ENCODE peak calls at places on chromosomes 1 and 21, in ten cellular contexts. I is GM23248, S is adrenal gland, P is NB4, N is adipocyte, H is right cardiac atrium, M is bronchial epithelial cell, O is esophagus squamous epithelium, R is AG09309, A is lower lobe of right lung. B is an unnamed sample.

GRCh38 chr1:116318897-116319296 is 54.1 kb upstream of the ATP1A1 start:
- DNase-seq in I (no peak), S (peak), P (no peak), N (no peak), H (no peak), M (no peak), O (no peak), R (no peak), A (no peak), B (peak)

GRCh38 chr1:53303651-53304515 is 24.0 kb downstream of the LRP8 start:
- DNase-seq in I (no peak), S (no peak), P (no peak), N (no peak), H (no peak), M (no peak), O (no peak), R (no peak), A (no peak), B (no peak)

GRCh38 chr1:36585760-36586072 is 103.0 kb upstream of the CSF3R start:
- DNase-seq in I (no peak), S (no peak), P (no peak), N (no peak), H (no peak), M (peak), O (no peak), R (no peak), A (no peak), B (no peak)

GRCh38 chr1:27031235-27032118 is 18.8 kb upstream of the TENT5B start:
- DNase-seq in I (peak), S (peak), P (no peak), N (peak), H (peak), M (peak), O (no peak), R (no peak), A (peak), B (peak)

GRCh38 chr1:170863600-170863999 is 71.7 kb upstream of the MROH9 start:
- DNase-seq in I (peak), S (no peak), P (no peak), N (no peak), H (no peak), M (no peak), O (no peak), R (no peak), A (no peak), B (no peak)

GRCh38 chr1:211490038-211490678 is 1.8 kb downstream of the RD3 start:
- DNase-seq in I (no peak), S (no peak), P (no peak), N (no peak), H (peak), M (no peak), O (no peak), R (no peak), A (no peak), B (no peak)

GRCh38 chr1:13965770-13966398 is 265.9 kb downstream of the PRDM2 start:
- DNase-seq in I (peak), S (peak), P (peak), N (peak), H (peak), M (peak), O (no peak), R (peak), A (no peak), B (peak)

GRCh38 chr1:6267686-6268281 is 6.9 kb upstream of the GPR153 start:
- DNase-seq in I (peak), S (no peak), P (no peak), N (no peak), H (no peak), M (peak), O (no peak), R (no peak), A (no peak), B (no peak)

GRCh38 chr21:42627527-42628289 is 25.7 kb upstream of the PDE9A start:
- DNase-seq in I (no peak), S (no peak), P (no peak), N (no peak), H (peak), M (no peak), O (no peak), R (no peak), A (no peak), B (no peak)

GRCh38 chr1:187630653-187631380 is 802.1 kb downstream of the PLA2G4A start:
- DNase-seq in I (no peak), S (no peak), P (no peak), N (no peak), H (no peak), M (no peak), O (no peak), R (no peak), A (no peak), B (no peak)

GRCh38 chr1:164440222-164440621 is 118.8 kb upstream of the PBX1 start:
- DNase-seq in I (peak), S (peak), P (peak), N (peak), H (peak), M (no peak), O (no peak), R (no peak), A (no peak), B (no peak)

GRCh38 chr1:50684185-50684584 is 260.9 kb upstream of the DMRTA2 start:
- DNase-seq in I (no peak), S (no peak), P (no peak), N (no peak), H (no peak), M (no peak), O (no peak), R (no peak), A (no peak), B (no peak)

GRCh38 chr1:99548924-99549605 is 96.8 kb upstream of the PALMD start:
- DNase-seq in I (no peak), S (peak), P (no peak), N (no peak), H (no peak), M (no peak), O (no peak), R (no peak), A (no peak), B (no peak)

GRCh38 chr1:178607718-178608408 is 95.0 kb downstream of the TEX35 start:
- DNase-seq in I (peak), S (no peak), P (peak), N (no peak), H (no peak), M (no peak), O (no peak), R (no peak), A (no peak), B (no peak)

GRCh38 chr1:195604287-195604686 is 1004.0 kb downstream of the KCNT2 start:
- DNase-seq in I (peak), S (no peak), P (no peak), N (peak), H (no peak), M (peak), O (no peak), R (peak), A (no peak), B (no peak)

GRCh38 chr1:11704226-11704619 is 12.7 kb downstream of the DRAXIN start:
- DNase-seq in I (no peak), S (no peak), P (no peak), N (no peak), H (no peak), M (no peak), O (no peak), R (no peak), A (no peak), B (no peak)

GRCh38 chr1:156711011-156711817 is 5.8 kb upstream of the CRABP2 start:
- DNase-seq in I (peak), S (no peak), P (no peak), N (peak), H (no peak), M (no peak), O (no peak), R (no peak), A (no peak), B (no peak)

GRCh38 chr1:27638805-27639204 is 3.8 kb upstream of the FGR start:
- DNase-seq in I (no peak), S (no peak), P (no peak), N (no peak), H (no peak), M (no peak), O (no peak), R (no peak), A (no peak), B (no peak)

GRCh38 chr1:39544327-39544726 is 32.3 kb downstream of the PABPC4 start:
- DNase-seq in I (no peak), S (no peak), P (no peak), N (no peak), H (no peak), M (no peak), O (no peak), R (no peak), A (no peak), B (no peak)

GRCh38 chr1:217333939-217334338 is 297.0 kb downstream of the GPATCH2 start:
- DNase-seq in I (peak), S (peak), P (peak), N (peak), H (no peak), M (peak), O (no peak), R (no peak), A (no peak), B (no peak)

GRCh38 chr1:119828266-119828665 is 17.0 kb upstream of the REG4 start:
- DNase-seq in I (no peak), S (no peak), P (no peak), N (no peak), H (no peak), M (no peak), O (no peak), R (no peak), A (no peak), B (no peak)

GRCh38 chr1:209585197-209585596 is 1.7 kb downstream of the CAMK1G start:
- DNase-seq in I (no peak), S (no peak), P (no peak), N (no peak), H (no peak), M (no peak), O (no peak), R (no peak), A (no peak), B (no peak)

GRCh38 chr1:209584186-209584776 is 767 bp downstream of the CAMK1G start:
- DNase-seq in I (no peak), S (no peak), P (no peak), N (no peak), H (peak), M (no peak), O (no peak), R (no peak), A (no peak), B (no peak)

GRCh38 chr1:209586341-209586740 is 2.8 kb downstream of the CAMK1G start:
- DNase-seq in I (no peak), S (no peak), P (no peak), N (no peak), H (no peak), M (no peak), O (no peak), R (no peak), A (no peak), B (no peak)

GRCh38 chr1:209587778-209588177 is 4.3 kb downstream of the CAMK1G start:
- DNase-seq in I (peak), S (peak), P (no peak), N (peak), H (no peak), M (no peak), O (no peak), R (no peak), A (no peak), B (no peak)

GRCh38 chr1:209585672-209586071 is 2.2 kb downstream of the CAMK1G start:
- DNase-seq in I (peak), S (peak), P (no peak), N (peak), H (peak), M (no peak), O (no peak), R (no peak), A (peak), B (peak)
- H3K4me3 ChIP-seq in I (peak), S (peak), P (no peak), N (peak), H (no peak), M (no peak), O (no peak), R (peak), A (no peak), B (no peak)

DNA sequence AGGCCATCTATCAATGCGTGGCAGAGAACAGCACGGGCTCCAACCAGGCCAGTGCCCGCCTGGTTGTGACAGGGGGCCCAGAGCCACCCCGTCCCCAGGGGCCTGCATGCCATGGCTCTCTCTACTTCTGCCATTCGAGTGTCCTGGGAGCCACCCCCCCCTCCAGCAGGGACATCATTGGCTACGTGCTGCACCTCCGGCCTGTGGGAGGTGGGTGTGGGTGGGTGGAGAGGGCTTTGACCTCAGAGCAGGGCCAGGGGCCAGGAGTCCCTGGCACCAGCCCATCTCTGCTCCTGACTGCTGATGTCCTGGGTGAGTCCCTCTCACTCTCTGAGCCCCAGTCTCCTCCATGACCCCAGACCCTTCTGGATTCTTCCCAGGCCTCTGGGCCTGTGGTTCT is 25.3 kb downstream of the SLC27A3 start:
- DNase-seq in I (no peak), S (no peak), P (no peak), N (no peak), H (peak), M (no peak), O (no peak), R (no peak), A (no peak), B (peak)
- H3K4me3 ChIP-seq in I (no peak), S (no peak), P (no peak), N (no peak), H (no peak), M (no peak), O (no peak), R (no peak), A (no peak), B (no peak)

DNA sequence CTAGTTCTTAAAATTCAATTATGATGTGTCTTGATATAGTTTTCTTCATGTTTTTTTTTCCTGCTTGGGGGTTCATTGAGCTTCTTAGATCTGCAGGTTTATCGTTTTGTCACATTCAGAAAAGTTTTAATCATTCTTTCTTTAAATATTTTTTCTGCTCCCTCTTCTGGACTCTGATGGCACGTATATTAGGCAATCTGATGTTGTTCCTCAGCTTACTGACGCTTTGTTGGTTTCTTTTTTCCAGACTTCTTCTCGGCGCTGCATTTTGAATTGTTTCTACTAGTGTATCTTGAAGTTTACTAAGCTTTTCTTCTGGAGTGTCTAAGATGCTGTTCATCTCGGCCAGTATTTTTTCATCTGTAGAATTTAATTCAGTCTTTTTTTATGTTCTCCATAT is 44.8 kb upstream of the FMOD start:
- DNase-seq in I (peak), S (no peak), P (no peak), N (no peak), H (no peak), M (no peak), O (no peak), R (no peak), A (no peak), B (no peak)
- H3K4me3 ChIP-seq in I (peak), S (no peak), P (no peak), N (peak), H (no peak), M (no peak), O (no peak), R (no peak), A (no peak), B (no peak)

DNA sequence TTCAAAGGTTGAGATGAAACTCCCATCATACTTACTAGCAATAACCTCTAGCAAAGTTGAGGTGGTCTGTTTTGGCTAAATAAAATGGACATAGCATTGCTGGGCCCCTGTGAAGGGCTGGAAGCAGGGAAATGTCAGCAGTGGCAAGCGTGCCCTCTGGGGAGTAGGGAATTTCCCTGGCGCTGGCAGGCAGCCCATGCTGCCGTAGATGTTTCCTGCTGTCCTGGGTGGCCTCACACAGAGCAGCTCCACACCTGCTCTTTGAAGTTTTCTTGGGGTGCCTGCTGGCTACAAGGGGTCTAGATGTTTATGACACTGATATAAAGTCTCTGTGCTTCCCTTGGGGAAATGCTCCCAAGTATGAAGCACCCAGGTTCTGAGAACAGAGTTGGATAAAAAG is 30.2 kb downstream of the ADARB1 start:
- DNase-seq in I (peak), S (no peak), P (no peak), N (no peak), H (peak), M (peak), O (no peak), R (no peak), A (no peak), B (no peak)
- H3K4me3 ChIP-seq in I (no peak), S (no peak), P (no peak), N (no peak), H (no peak), M (no peak), O (no peak), R (no peak), A (no peak), B (no peak)

GRCh38 chr1:174075245-174075692 is 53.1 kb upstream of the RC3H1 start:
- DNase-seq in I (no peak), S (no peak), P (no peak), N (peak), H (no peak), M (no peak), O (no peak), R (no peak), A (no peak), B (no peak)

GRCh38 chr1:174080819-174081218 is 58.7 kb upstream of the RC3H1 start:
- DNase-seq in I (no peak), S (no peak), P (no peak), N (no peak), H (no peak), M (no peak), O (no peak), R (no peak), A (no peak), B (no peak)

GRCh38 chr1:174079796-174080195 is 57.6 kb upstream of the RC3H1 start:
- DNase-seq in I (no peak), S (no peak), P (no peak), N (no peak), H (no peak), M (no peak), O (no peak), R (no peak), A (no peak), B (no peak)

GRCh38 chr1:174074757-174075156 is 52.6 kb upstream of the RC3H1 start:
- DNase-seq in I (peak), S (no peak), P (peak), N (peak), H (no peak), M (peak), O (no peak), R (peak), A (no peak), B (no peak)

DNA sequence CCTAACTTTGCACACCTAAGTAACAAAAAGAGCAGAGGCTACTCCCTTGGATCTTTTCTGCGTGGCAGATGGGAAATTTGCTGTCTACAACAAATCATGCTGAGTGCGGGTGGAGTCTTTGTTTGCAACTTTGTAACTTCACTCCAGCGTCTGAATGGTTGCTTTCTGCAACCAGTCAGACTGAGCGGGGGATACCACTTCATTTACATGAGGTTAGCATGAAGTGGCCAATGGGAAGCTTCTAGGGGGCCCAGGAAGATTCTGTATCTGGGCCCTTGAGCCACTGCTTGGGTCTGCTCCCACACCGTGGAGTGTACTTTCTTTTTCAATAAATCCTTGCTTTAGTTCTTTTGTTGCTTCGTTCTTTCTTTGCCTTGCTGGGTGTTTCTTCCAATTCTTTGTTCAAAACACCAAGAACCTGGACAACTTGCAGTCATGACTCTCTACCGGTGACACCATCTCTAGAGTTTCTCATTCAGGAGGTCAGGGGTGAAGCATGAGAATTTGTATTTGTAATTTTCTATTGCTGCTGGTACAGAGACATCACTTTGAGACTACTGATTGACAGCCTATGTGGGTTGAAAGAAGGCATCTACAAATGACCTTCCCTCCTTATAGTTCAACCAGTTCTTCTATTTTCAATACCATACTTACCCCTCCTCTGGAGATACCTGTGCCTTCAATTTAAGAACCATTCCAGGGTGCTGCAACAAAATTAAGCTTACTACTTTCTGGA is 55.8 kb upstream of the RC3H1 start:
- DNase-seq in I (no peak), S (no peak), P (peak), N (no peak), H (no peak), M (no peak), O (no peak), R (no peak), A (no peak), B (no peak)
- H3K4me3 ChIP-seq in I (no peak), S (no peak), P (no peak), N (peak), H (no peak), M (no peak), O (no peak), R (no peak), A (no peak), B (no peak)

GRCh38 chr1:20731057-20731991 is 1.2 kb downstream of the SH2D5 start:
- DNase-seq in I (peak), S (peak), P (no peak), N (peak), H (peak), M (no peak), O (no peak), R (no peak), A (no peak), B (no peak)
- H3K4me3 ChIP-seq in I (peak), S (peak), P (no peak), N (peak), H (peak), M (peak), O (peak), R (peak), A (peak), B (peak)

GRCh38 chr1:167463055-167463454 is 55.3 kb downstream of the CD247 start:
- DNase-seq in I (no peak), S (no peak), P (no peak), N (no peak), H (no peak), M (no peak), O (no peak), R (no peak), A (no peak), B (no peak)

GRCh38 chr1:167463856-167464565 is 54.3 kb downstream of the CD247 start:
- DNase-seq in I (no peak), S (no peak), P (no peak), N (no peak), H (no peak), M (no peak), O (no peak), R (no peak), A (no peak), B (no peak)

GRCh38 chr1:167467126-167467725 is 51.1 kb downstream of the CD247 start:
- DNase-seq in I (no peak), S (no peak), P (no peak), N (no peak), H (no peak), M (peak), O (no peak), R (no peak), A (no peak), B (no peak)

GRCh38 chr1:167465018-167465417 is 53.3 kb downstream of the CD247 start:
- DNase-seq in I (no peak), S (no peak), P (no peak), N (no peak), H (no peak), M (no peak), O (no peak), R (no peak), A (no peak), B (no peak)

DNA sequence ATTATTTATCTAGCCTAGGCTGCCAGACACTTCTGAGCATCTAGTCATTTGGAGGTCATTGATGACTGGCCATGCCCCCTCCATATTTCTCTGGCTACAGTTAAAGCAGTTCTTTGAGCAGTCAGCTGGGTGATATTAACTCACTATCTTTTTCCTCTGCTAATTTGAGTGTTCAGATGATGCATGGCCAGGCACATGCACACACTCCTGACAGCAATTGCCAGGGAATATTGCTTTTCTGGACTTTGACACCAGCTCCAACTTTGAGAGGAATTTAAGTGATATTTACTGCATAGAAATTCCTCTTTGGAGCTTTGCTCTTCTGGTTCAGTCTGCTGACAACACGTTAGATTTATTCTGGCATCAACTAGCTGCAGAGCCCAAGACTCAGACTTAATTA is 52.6 kb downstream of the CD247 start:
- DNase-seq in I (no peak), S (no peak), P (no peak), N (no peak), H (no peak), M (no peak), O (no peak), R (no peak), A (no peak), B (no peak)
- H3K4me3 ChIP-seq in I (no peak), S (no peak), P (no peak), N (no peak), H (no peak), M (no peak), O (no peak), R (no peak), A (no peak), B (no peak)

B was measured in psoas muscle.